ENCODE peak calls at places on chromosomes 4 and X, in ten cellular contexts. One of them, this sample, is unnamed.

GRCh38 chr4:161303551-161303950 is 860.2 kb downstream of the FSTL5 start:
- DNase-seq in prostate gland: no peak
- DNase-seq in heart left ventricle: no peak
- DNase-seq in adrenal gland: no peak
- DNase-seq in HCT116: no peak
- DNase-seq in tibial nerve: no peak
- DNase-seq in GM12878: no peak
- DNase-seq in A549: no peak
- DNase-seq in spleen: no peak
- DNase-seq in body of pancreas: no peak
- DNase-seq in this sample: no peak

GRCh38 chr4:113020966-113021365 is 28.5 kb upstream of the ANK2 start:
- DNase-seq in heart left ventricle: no peak
- DNase-seq in spleen: no peak
- DNase-seq in adrenal gland: no peak
- DNase-seq in tibial nerve: no peak
- DNase-seq in A549: no peak
- DNase-seq in prostate gland: no peak
- DNase-seq in HCT116: no peak
- DNase-seq in body of pancreas: no peak
- DNase-seq in GM12878: no peak
- DNase-seq in this sample: peak; percentile 30

GRCh38 chr4:8162625-8163024 is 4.0 kb upstream of the ABLIM2 start:
- DNase-seq in body of pancreas: no peak
- DNase-seq in spleen: no peak
- DNase-seq in A549: no peak
- DNase-seq in GM12878: no peak
- DNase-seq in HCT116: no peak
- DNase-seq in tibial nerve: no peak
- DNase-seq in prostate gland: no peak
- DNase-seq in adrenal gland: no peak
- DNase-seq in heart left ventricle: peak; percentile 13
- DNase-seq in this sample: no peak

GRCh38 chr4:40231464-40231863 is 34.6 kb downstream of the RHOH start:
- DNase-seq in heart left ventricle: no peak
- DNase-seq in adrenal gland: no peak
- DNase-seq in spleen: no peak
- DNase-seq in HCT116: no peak
- DNase-seq in tibial nerve: no peak
- DNase-seq in GM12878: no peak
- DNase-seq in prostate gland: no peak
- DNase-seq in A549: no peak
- DNase-seq in body of pancreas: no peak
- DNase-seq in this sample: no peak

GRCh38 chrX:102154900-102155805 is 624 bp downstream of the BEX5 start:
- DNase-seq in A549: no peak
- DNase-seq in prostate gland: peak; percentile 4
- DNase-seq in GM12878: no peak
- DNase-seq in adrenal gland: no peak
- DNase-seq in tibial nerve: no peak
- DNase-seq in heart left ventricle: no peak
- DNase-seq in spleen: peak; percentile 77
- DNase-seq in body of pancreas: peak; percentile 41
- DNase-seq in HCT116: no peak
- DNase-seq in this sample: peak; percentile 16

GRCh38 chrX:39449352-39449751 is 648.1 kb downstream of the MID1IP1 start:
- DNase-seq in spleen: no peak
- DNase-seq in prostate gland: no peak
- DNase-seq in A549: no peak
- DNase-seq in heart left ventricle: no peak
- DNase-seq in GM12878: no peak
- DNase-seq in adrenal gland: no peak
- DNase-seq in HCT116: no peak
- DNase-seq in body of pancreas: no peak
- DNase-seq in tibial nerve: no peak
- DNase-seq in this sample: no peak

GRCh38 chr4:6064383-6064782 is 46.2 kb upstream of the C4orf50 start:
- DNase-seq in adrenal gland: no peak
- DNase-seq in HCT116: no peak
- DNase-seq in GM12878: no peak
- DNase-seq in heart left ventricle: no peak
- DNase-seq in A549: no peak
- DNase-seq in tibial nerve: no peak
- DNase-seq in spleen: no peak
- DNase-seq in body of pancreas: no peak
- DNase-seq in prostate gland: no peak
- DNase-seq in this sample: no peak

GRCh38 chr4:106096454-106096853 is 201.2 kb downstream of the NPNT start:
- DNase-seq in A549: no peak
- DNase-seq in HCT116: no peak
- DNase-seq in spleen: no peak
- DNase-seq in heart left ventricle: no peak
- DNase-seq in prostate gland: no peak
- DNase-seq in GM12878: no peak
- DNase-seq in tibial nerve: no peak
- DNase-seq in adrenal gland: no peak
- DNase-seq in body of pancreas: no peak
- DNase-seq in this sample: no peak

GRCh38 chrX:46317158-46317557 is 228.1 kb downstream of the ZNF674 start:
- DNase-seq in GM12878: no peak
- DNase-seq in body of pancreas: no peak
- DNase-seq in heart left ventricle: no peak
- DNase-seq in spleen: no peak
- DNase-seq in HCT116: peak; percentile 81
- DNase-seq in adrenal gland: no peak
- DNase-seq in tibial nerve: no peak
- DNase-seq in prostate gland: no peak
- DNase-seq in A549: peak; percentile 47
- DNase-seq in this sample: no peak

GRCh38 chrX:46325312-46325877 is 219.8 kb downstream of the ZNF674 start:
- DNase-seq in adrenal gland: peak; percentile 42
- DNase-seq in spleen: no peak
- DNase-seq in tibial nerve: no peak
- DNase-seq in body of pancreas: no peak
- DNase-seq in A549: peak; percentile 96
- DNase-seq in heart left ventricle: no peak
- DNase-seq in HCT116: peak; percentile 86
- DNase-seq in prostate gland: no peak
- DNase-seq in GM12878: no peak
- DNase-seq in this sample: no peak

GRCh38 chrX:46318551-46318950 is 226.7 kb downstream of the ZNF674 start:
- DNase-seq in spleen: no peak
- DNase-seq in prostate gland: no peak
- DNase-seq in heart left ventricle: no peak
- DNase-seq in A549: no peak
- DNase-seq in body of pancreas: no peak
- DNase-seq in tibial nerve: no peak
- DNase-seq in adrenal gland: no peak
- DNase-seq in HCT116: no peak
- DNase-seq in GM12878: no peak
- DNase-seq in this sample: no peak

GRCh38 chrX:46324166-46324565 is 221.1 kb downstream of the ZNF674 start:
- DNase-seq in heart left ventricle: no peak
- DNase-seq in adrenal gland: no peak
- DNase-seq in A549: no peak
- DNase-seq in GM12878: no peak
- DNase-seq in spleen: no peak
- DNase-seq in tibial nerve: no peak
- DNase-seq in prostate gland: no peak
- DNase-seq in body of pancreas: no peak
- DNase-seq in HCT116: no peak
- DNase-seq in this sample: no peak

DNA sequence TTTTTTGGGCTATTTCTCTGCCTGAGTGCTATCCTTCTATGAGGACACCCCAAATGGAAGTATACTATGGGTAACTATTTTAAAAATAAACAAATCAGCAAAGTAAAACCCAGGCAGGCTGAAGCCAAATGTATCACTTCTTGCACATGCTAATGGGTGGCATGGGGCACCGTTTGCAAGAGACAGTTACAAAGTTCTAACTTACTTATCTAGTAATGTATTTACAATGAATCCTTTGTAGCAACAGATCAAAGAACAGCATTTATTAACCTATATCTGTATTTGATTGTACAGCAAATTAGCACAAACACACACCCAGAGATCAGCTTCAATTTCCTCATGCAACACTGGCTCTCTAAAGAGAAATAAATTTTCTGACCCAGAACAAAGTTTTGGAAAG is 225.5 kb downstream of the ZNF674 start:
- DNase-seq in heart left ventricle: no peak
- DNase-seq in body of pancreas: no peak
- DNase-seq in spleen: no peak
- DNase-seq in prostate gland: no peak
- DNase-seq in A549: no peak
- DNase-seq in GM12878: no peak
- DNase-seq in adrenal gland: no peak
- DNase-seq in tibial nerve: no peak
- DNase-seq in HCT116: no peak
- DNase-seq in this sample: peak; percentile 22
- H3K4me3 ChIP-seq in heart left ventricle: no peak overlapping the region
- H3K4me3 ChIP-seq in body of pancreas: no peak overlapping the region
- H3K4me3 ChIP-seq in spleen: no peak overlapping the region
- H3K4me3 ChIP-seq in prostate gland: no peak overlapping the region
- H3K4me3 ChIP-seq in A549: no peak overlapping the region
- H3K4me3 ChIP-seq in GM12878: no peak overlapping the region
- H3K4me3 ChIP-seq in adrenal gland: no peak overlapping the region
- H3K4me3 ChIP-seq in tibial nerve: no peak overlapping the region
- H3K4me3 ChIP-seq in HCT116: no peak overlapping the region
- H3K4me3 ChIP-seq in this sample: no peak overlapping the region

GRCh38 chr4:168631241-168632151 is 134.6 kb downstream of the PALLD start:
- DNase-seq in adrenal gland: peak; percentile 40
- DNase-seq in tibial nerve: peak; percentile 18
- DNase-seq in HCT116: no peak
- DNase-seq in spleen: peak; percentile 76
- DNase-seq in GM12878: no peak
- DNase-seq in A549: peak; percentile 73
- DNase-seq in heart left ventricle: peak; percentile 80
- DNase-seq in body of pancreas: peak; percentile 70
- DNase-seq in prostate gland: peak; percentile 34
- DNase-seq in this sample: peak; percentile 59

GRCh38 chr4:168633071-168633470 is 136.2 kb downstream of the PALLD start:
- DNase-seq in heart left ventricle: no peak
- DNase-seq in A549: no peak
- DNase-seq in HCT116: no peak
- DNase-seq in tibial nerve: no peak
- DNase-seq in spleen: no peak
- DNase-seq in GM12878: no peak
- DNase-seq in prostate gland: no peak
- DNase-seq in body of pancreas: no peak
- DNase-seq in adrenal gland: no peak
- DNase-seq in this sample: no peak

GRCh38 chr4:168630445-168631187 is 133.8 kb downstream of the PALLD start:
- DNase-seq in heart left ventricle: no peak
- DNase-seq in HCT116: no peak
- DNase-seq in GM12878: no peak
- DNase-seq in prostate gland: no peak
- DNase-seq in adrenal gland: no peak
- DNase-seq in tibial nerve: no peak
- DNase-seq in A549: peak; percentile 57
- DNase-seq in body of pancreas: no peak
- DNase-seq in spleen: no peak
- DNase-seq in this sample: no peak

GRCh38 chr4:168633474-168633873 is 136.6 kb downstream of the PALLD start:
- DNase-seq in tibial nerve: no peak
- DNase-seq in body of pancreas: no peak
- DNase-seq in prostate gland: no peak
- DNase-seq in spleen: no peak
- DNase-seq in GM12878: no peak
- DNase-seq in HCT116: no peak
- DNase-seq in A549: no peak
- DNase-seq in adrenal gland: no peak
- DNase-seq in heart left ventricle: no peak
- DNase-seq in this sample: no peak

DNA sequence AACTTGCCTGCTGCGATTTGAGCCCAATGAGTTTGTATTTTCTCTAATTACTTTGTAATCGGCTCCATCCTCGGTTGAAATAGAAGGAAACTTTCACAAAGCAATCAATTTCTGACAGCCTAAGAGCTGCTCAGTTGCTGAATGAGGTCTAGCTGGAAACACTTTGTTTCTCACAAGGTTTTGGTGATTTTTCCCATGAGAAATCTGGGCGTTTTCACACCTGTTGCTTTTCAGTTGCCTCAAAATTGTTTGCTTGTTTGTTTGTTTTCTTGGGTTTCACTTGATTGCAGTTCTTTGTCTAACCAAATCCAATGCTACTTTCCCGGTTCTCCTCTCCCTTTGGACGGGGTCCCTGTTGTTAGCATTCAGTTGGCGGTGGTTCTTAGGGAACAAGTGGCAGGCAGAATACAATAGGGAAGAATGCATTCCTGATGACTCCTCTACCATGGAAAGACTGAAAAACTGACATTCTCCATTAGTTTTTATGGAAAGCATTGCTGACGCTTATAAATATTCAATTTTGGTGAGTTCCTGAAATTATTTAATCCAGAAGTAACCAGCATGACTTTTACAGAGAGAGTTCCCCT is 135.5 kb downstream of the PALLD start:
- DNase-seq in prostate gland: no peak
- DNase-seq in HCT116: no peak
- DNase-seq in body of pancreas: no peak
- DNase-seq in A549: no peak
- DNase-seq in adrenal gland: no peak
- DNase-seq in spleen: no peak
- DNase-seq in GM12878: no peak
- DNase-seq in heart left ventricle: no peak
- DNase-seq in tibial nerve: no peak
- DNase-seq in this sample: no peak
- TF ChIP-seq POLR2A in prostate gland: no peak
- TF ChIP-seq POLR2A in HCT116: no peak
- TF ChIP-seq POLR2A in body of pancreas: no peak
- TF ChIP-seq POLR2A in A549: no peak
- TF ChIP-seq POLR2A in adrenal gland: no peak
- TF ChIP-seq POLR2A in spleen: no peak
- TF ChIP-seq POLR2A in GM12878: no peak
- TF ChIP-seq POLR2A in heart left ventricle: no peak
- TF ChIP-seq POLR2A in tibial nerve: no peak
- TF ChIP-seq POLR2A in this sample: no peak

GRCh38 chr4:145216532-145216931 is 36.1 kb upstream of the OTUD4 start:
- DNase-seq in GM12878: no peak
- DNase-seq in A549: peak; percentile 12
- DNase-seq in body of pancreas: no peak
- DNase-seq in HCT116: peak; percentile 24
- DNase-seq in tibial nerve: no peak
- DNase-seq in spleen: no peak
- DNase-seq in heart left ventricle: no peak
- DNase-seq in adrenal gland: no peak
- DNase-seq in prostate gland: no peak
- DNase-seq in this sample: no peak
- TF ChIP-seq CTCF in GM12878: peak; percentile 59
- TF ChIP-seq CTCF in A549: peak; percentile 56
- TF ChIP-seq CTCF in body of pancreas: peak; percentile 44
- TF ChIP-seq CTCF in HCT116: peak; percentile 49
- TF ChIP-seq CTCF in tibial nerve: peak; percentile 47
- TF ChIP-seq CTCF in spleen: peak; percentile 40
- TF ChIP-seq CTCF in heart left ventricle: peak; percentile 62
- TF ChIP-seq CTCF in adrenal gland: peak; percentile 67
- TF ChIP-seq CTCF in prostate gland: peak; percentile 50
- TF ChIP-seq CTCF in this sample: no peak

GRCh38 chr4:184960505-184960971 is 57.8 kb upstream of the HELT start:
- DNase-seq in adrenal gland: no peak
- DNase-seq in tibial nerve: no peak
- DNase-seq in body of pancreas: peak; percentile 15
- DNase-seq in GM12878: no peak
- DNase-seq in A549: no peak
- DNase-seq in spleen: no peak
- DNase-seq in HCT116: no peak
- DNase-seq in heart left ventricle: no peak
- DNase-seq in prostate gland: peak; percentile 15
- DNase-seq in this sample: no peak
- H3K4me3 ChIP-seq in adrenal gland: no peak overlapping the region
- H3K4me3 ChIP-seq in tibial nerve: no peak overlapping the region
- H3K4me3 ChIP-seq in body of pancreas: no peak overlapping the region
- H3K4me3 ChIP-seq in GM12878: no peak overlapping the region
- H3K4me3 ChIP-seq in A549: no peak overlapping the region
- H3K4me3 ChIP-seq in spleen: no peak overlapping the region
- H3K4me3 ChIP-seq in HCT116: no peak overlapping the region
- H3K4me3 ChIP-seq in heart left ventricle: no peak overlapping the region
- H3K4me3 ChIP-seq in prostate gland: no peak overlapping the region
- H3K4me3 ChIP-seq in this sample: no peak overlapping the region